ENCODE peak calls at places on chromosome 3, in ten cellular contexts. E is stromal cell of bone marrow, K is NCI-H526, N is frontal cortex, A is WTC11, Y is midbrain, W is LoVo, S is GM13977, T is RWPE2, U is HTR-8/SVneo. X is an unnamed sample.

GRCh38 chr3:60673123-60673522 is 578.1 kb downstream of the FHIT start:
- DNase-seq in E (no peak), K (no peak), N (no peak), A (no peak), Y (no peak), W (no peak), S (no peak), T (no peak), U (no peak), X (no peak)

GRCh38 chr3:45616158-45616557 is 21.6 kb downstream of the LIMD1 start:
- DNase-seq in E (no peak), K (no peak), N (no peak), A (no peak), Y (peak), W (no peak), S (no peak), T (no peak), U (no peak), X (no peak)

GRCh38 chr3:157175678-157176077 is 15.7 kb upstream of the CCNL1 start:
- DNase-seq in E (peak), K (peak), N (peak), A (no peak), Y (no peak), W (no peak), S (peak), T (no peak), U (no peak), X (peak)

GRCh38 chr3:177602601-177603136 is 405.4 kb upstream of the TBL1XR1 start:
- DNase-seq in E (no peak), K (no peak), N (no peak), A (no peak), Y (no peak), W (peak), S (no peak), T (no peak), U (no peak), X (peak)

GRCh38 chr3:147348976-147349375 is 57.4 kb downstream of the ZIC4 start:
- DNase-seq in E (no peak), K (no peak), N (no peak), A (no peak), Y (no peak), W (no peak), S (no peak), T (no peak), U (no peak), X (no peak)

GRCh38 chr3:85584779-85585356 is 626.1 kb downstream of the CADM2 start:
- DNase-seq in E (no peak), K (no peak), N (no peak), A (no peak), Y (no peak), W (no peak), S (no peak), T (no peak), U (no peak), X (no peak)

GRCh38 chr3:175146258-175146657 is 287.1 kb downstream of the NAALADL2 start:
- DNase-seq in E (peak), K (no peak), N (no peak), A (no peak), Y (no peak), W (no peak), S (no peak), T (no peak), U (no peak), X (no peak)

GRCh38 chr3:184857099-184857498 is 45.1 kb downstream of the VPS8 start:
- DNase-seq in E (no peak), K (no peak), N (no peak), A (no peak), Y (no peak), W (no peak), S (no peak), T (no peak), U (no peak), X (no peak)

X was measured in SW480.